ENCODE peak calls at places on chromosomes 5 and 9, in four cellular contexts. One of them, this sample, is unnamed.

GRCh38 chr9:2726620-2727335 is 9.5 kb downstream of the KCNV2 start:
- DNase-seq in H9: no peak
- DNase-seq in NCI-H2029: no peak
- DNase-seq in stimulated activated CD4-positive, alpha-beta T cell treated with anti-CD3 and anti-CD28 coated beads, Interleukin-15, amount 100 ng/mL, for 1 hour: no peak
- DNase-seq in this sample: no peak

GRCh38 chr5:177357459-177358332 is at the start of gene RGS14:
- DNase-seq in H9: no peak
- DNase-seq in NCI-H2029: peak
- DNase-seq in stimulated activated CD4-positive, alpha-beta T cell treated with anti-CD3 and anti-CD28 coated beads, Interleukin-15, amount 100 ng/mL, for 1 hour: peak
- DNase-seq in this sample: no peak

GRCh38 chr5:143085319-143085917 is 315.2 kb downstream of the ARHGAP26 start:
- DNase-seq in NCI-H2029: peak
- DNase-seq in stimulated activated CD4-positive, alpha-beta T cell treated with anti-CD3 and anti-CD28 coated beads, Interleukin-15, amount 100 ng/mL, for 1 hour: no peak
- DNase-seq in H9: no peak
- DNase-seq in this sample: no peak

GRCh38 chr9:81380504-81380903 is 308.8 kb downstream of the TLE1 start:
- DNase-seq in stimulated activated CD4-positive, alpha-beta T cell treated with anti-CD3 and anti-CD28 coated beads, Interleukin-15, amount 100 ng/mL, for 1 hour: no peak
- DNase-seq in H9: no peak
- DNase-seq in NCI-H2029: no peak
- DNase-seq in this sample: no peak

GRCh38 chr9:136170291-136170901 is 34.5 kb downstream of the LHX3 start:
- DNase-seq in H9: peak
- DNase-seq in stimulated activated CD4-positive, alpha-beta T cell treated with anti-CD3 and anti-CD28 coated beads, Interleukin-15, amount 100 ng/mL, for 1 hour: peak
- DNase-seq in NCI-H2029: no peak
- DNase-seq in this sample: peak

GRCh38 chr5:73204733-73205132 is 31.7 kb downstream of the TMEM174 start:
- DNase-seq in stimulated activated CD4-positive, alpha-beta T cell treated with anti-CD3 and anti-CD28 coated beads, Interleukin-15, amount 100 ng/mL, for 1 hour: no peak
- DNase-seq in H9: no peak
- DNase-seq in NCI-H2029: no peak
- DNase-seq in this sample: no peak

GRCh38 chr9:29220852-29221251 is 1647.6 kb upstream of the C9orf72 start:
- DNase-seq in H9: no peak
- DNase-seq in stimulated activated CD4-positive, alpha-beta T cell treated with anti-CD3 and anti-CD28 coated beads, Interleukin-15, amount 100 ng/mL, for 1 hour: no peak
- DNase-seq in NCI-H2029: no peak
- DNase-seq in this sample: no peak

GRCh38 chr5:109654455-109654854 is 35.3 kb upstream of the MAN2A1 start:
- DNase-seq in NCI-H2029: no peak
- DNase-seq in H9: no peak
- DNase-seq in stimulated activated CD4-positive, alpha-beta T cell treated with anti-CD3 and anti-CD28 coated beads, Interleukin-15, amount 100 ng/mL, for 1 hour: no peak
- DNase-seq in this sample: no peak

GRCh38 chr9:83199240-83199639 is 136.3 kb upstream of the RASEF start:
- DNase-seq in stimulated activated CD4-positive, alpha-beta T cell treated with anti-CD3 and anti-CD28 coated beads, Interleukin-15, amount 100 ng/mL, for 1 hour: no peak
- DNase-seq in H9: peak
- DNase-seq in NCI-H2029: peak
- DNase-seq in this sample: peak